ENCODE peak calls at places on chromosome 19, in six cellular contexts. One of them, this sample, is unnamed.

GRCh38 chr19:30226464-30227070 is 145.6 kb upstream of the ZNF536 start:
- DNase-seq in choroid plexus epithelial cell: no peak
- DNase-seq in fibroblast of pulmonary artery: no peak
- DNase-seq in GM23248: peak
- DNase-seq in heart right ventricle: no peak
- DNase-seq in HCT116: no peak
- DNase-seq in this sample: no peak

GRCh38 chr19:38425810-38426466 is at the start of gene RASGRP4:
- DNase-seq in choroid plexus epithelial cell: no peak
- DNase-seq in fibroblast of pulmonary artery: no peak
- DNase-seq in GM23248: no peak
- DNase-seq in heart right ventricle: peak
- DNase-seq in HCT116: no peak
- DNase-seq in this sample: no peak

GRCh38 chr19:18839465-18840287 is 7.9 kb downstream of the UPF1 start:
- DNase-seq in choroid plexus epithelial cell: peak
- DNase-seq in fibroblast of pulmonary artery: no peak
- DNase-seq in GM23248: no peak
- DNase-seq in heart right ventricle: no peak
- DNase-seq in HCT116: no peak
- DNase-seq in this sample: no peak

GRCh38 chr19:9793051-9793591 is 24.6 kb upstream of the ZNF846 start:
- DNase-seq in choroid plexus epithelial cell: peak
- DNase-seq in fibroblast of pulmonary artery: peak
- DNase-seq in GM23248: peak
- DNase-seq in heart right ventricle: peak
- DNase-seq in HCT116: no peak
- DNase-seq in this sample: no peak

GRCh38 chr19:30373593-30373992 is 1.4 kb downstream of the ZNF536 start:
- DNase-seq in choroid plexus epithelial cell: no peak
- DNase-seq in fibroblast of pulmonary artery: no peak
- DNase-seq in GM23248: no peak
- DNase-seq in heart right ventricle: no peak
- DNase-seq in HCT116: no peak
- DNase-seq in this sample: peak

GRCh38 chr19:46068345-46069258 is 27.8 kb upstream of the IGFL4 start:
- DNase-seq in choroid plexus epithelial cell: peak
- DNase-seq in fibroblast of pulmonary artery: peak
- DNase-seq in GM23248: peak
- DNase-seq in heart right ventricle: no peak
- DNase-seq in HCT116: peak
- DNase-seq in this sample: no peak

GRCh38 chr19:46065486-46065885 is 24.7 kb upstream of the IGFL4 start:
- DNase-seq in choroid plexus epithelial cell: peak
- DNase-seq in fibroblast of pulmonary artery: peak
- DNase-seq in GM23248: peak
- DNase-seq in heart right ventricle: no peak
- DNase-seq in HCT116: no peak
- DNase-seq in this sample: no peak

GRCh38 chr19:49997709-49998108 is 27.5 kb downstream of the VRK3 start:
- DNase-seq in choroid plexus epithelial cell: peak
- DNase-seq in fibroblast of pulmonary artery: peak
- DNase-seq in GM23248: peak
- DNase-seq in heart right ventricle: no peak
- DNase-seq in HCT116: peak
- DNase-seq in this sample: no peak

GRCh38 chr19:23241433-23241832 is 8.8 kb downstream of the ZNF724 start:
- DNase-seq in choroid plexus epithelial cell: peak
- DNase-seq in fibroblast of pulmonary artery: no peak
- DNase-seq in GM23248: peak
- DNase-seq in heart right ventricle: no peak
- DNase-seq in HCT116: no peak
- DNase-seq in this sample: no peak

GRCh38 chr19:29567366-29567915 is 38.6 kb upstream of the POP4 start:
- DNase-seq in choroid plexus epithelial cell: no peak
- DNase-seq in fibroblast of pulmonary artery: no peak
- DNase-seq in GM23248: no peak
- DNase-seq in heart right ventricle: no peak
- DNase-seq in HCT116: no peak
- DNase-seq in this sample: no peak

GRCh38 chr19:57686727-57687126 is 5.0 kb downstream of the ZNF551 start:
- DNase-seq in choroid plexus epithelial cell: no peak
- DNase-seq in fibroblast of pulmonary artery: no peak
- DNase-seq in GM23248: no peak
- DNase-seq in heart right ventricle: no peak
- DNase-seq in HCT116: no peak
- DNase-seq in this sample: no peak

GRCh38 chr19:4390862-4391693 is 9.3 kb downstream of the SH3GL1 start:
- DNase-seq in choroid plexus epithelial cell: peak
- DNase-seq in fibroblast of pulmonary artery: no peak
- DNase-seq in GM23248: peak
- DNase-seq in heart right ventricle: no peak
- DNase-seq in HCT116: no peak
- DNase-seq in this sample: no peak
- H3K4me3 ChIP-seq in choroid plexus epithelial cell: no peak
- H3K4me3 ChIP-seq in fibroblast of pulmonary artery: no peak
- H3K4me3 ChIP-seq in GM23248: peak
- H3K4me3 ChIP-seq in heart right ventricle: peak
- H3K4me3 ChIP-seq in HCT116: no peak
- H3K4me3 ChIP-seq in this sample: no peak

DNA sequence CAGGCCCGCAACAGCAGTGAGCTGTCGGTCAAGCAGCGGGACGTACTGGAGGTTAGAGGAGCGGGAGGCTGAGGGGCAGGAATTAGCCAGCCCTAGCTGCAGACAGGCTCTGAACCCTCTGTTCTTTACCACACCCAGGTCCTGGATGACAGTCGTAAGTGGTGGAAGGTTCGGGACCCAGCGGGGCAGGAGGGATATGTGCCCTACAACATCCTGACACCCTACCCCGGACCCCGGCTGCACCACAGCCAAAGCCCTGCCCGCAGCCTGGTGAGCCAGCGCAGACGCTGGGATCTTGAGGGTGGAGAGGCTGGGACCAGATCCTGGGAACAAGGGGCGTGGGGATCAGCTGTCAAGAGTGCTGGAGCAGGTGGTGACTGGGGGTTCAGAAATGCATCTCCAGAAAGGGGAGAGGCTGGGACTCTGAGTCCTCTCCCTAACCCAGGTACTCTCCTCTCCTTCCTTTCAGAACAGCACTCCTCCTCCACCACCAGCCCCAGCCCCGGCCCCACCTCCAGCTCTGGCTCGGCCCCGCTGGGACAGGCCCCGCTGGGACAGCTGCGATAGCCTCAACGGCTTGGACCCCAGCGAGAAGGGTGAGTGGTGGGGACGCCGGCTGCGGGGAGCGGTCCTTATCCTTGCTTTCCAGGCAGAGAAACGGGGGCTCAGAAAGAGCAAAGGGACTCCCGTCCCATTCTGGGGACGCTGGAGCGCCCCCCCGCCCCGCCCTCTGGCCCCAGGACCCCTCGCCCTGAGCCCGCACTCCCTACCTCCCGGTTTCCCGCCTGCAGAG is 10.4 kb downstream of the EPS8L1 start:
- DNase-seq in choroid plexus epithelial cell: no peak
- DNase-seq in fibroblast of pulmonary artery: no peak
- DNase-seq in GM23248: peak
- DNase-seq in heart right ventricle: no peak
- DNase-seq in HCT116: no peak
- DNase-seq in this sample: no peak
- H3K4me3 ChIP-seq in choroid plexus epithelial cell: peak
- H3K4me3 ChIP-seq in fibroblast of pulmonary artery: peak
- H3K4me3 ChIP-seq in GM23248: peak
- H3K4me3 ChIP-seq in heart right ventricle: peak
- H3K4me3 ChIP-seq in HCT116: no peak
- H3K4me3 ChIP-seq in this sample: peak

DNA sequence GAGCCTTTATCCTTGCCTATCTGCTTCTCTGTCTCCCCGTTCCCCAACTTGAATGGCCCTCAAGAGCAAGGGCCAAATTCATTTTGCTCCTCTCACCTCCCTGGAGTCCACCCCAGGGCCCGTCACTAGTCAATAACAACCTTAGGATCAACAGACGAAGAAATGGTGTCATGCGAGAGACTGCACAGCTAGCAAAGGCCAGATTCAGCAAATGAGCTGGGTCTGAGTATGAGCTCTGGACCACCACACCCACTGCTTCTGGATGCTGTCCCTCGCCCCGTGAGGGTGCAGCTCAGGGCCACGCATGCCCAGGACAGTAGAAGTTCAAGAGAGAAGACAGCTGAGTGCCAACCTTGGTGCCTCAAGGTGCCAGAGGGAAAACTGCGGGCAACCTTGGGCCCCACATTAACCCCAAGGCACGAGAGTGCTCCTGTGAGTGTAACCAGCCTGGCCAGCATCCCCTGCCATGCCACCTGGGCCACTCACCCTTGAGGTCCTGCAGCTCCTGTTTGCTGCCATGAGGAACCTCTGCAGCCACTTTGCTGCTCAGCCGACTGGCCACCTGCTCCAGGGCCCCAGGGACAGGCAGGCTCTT is 11.8 kb upstream of the AKAP8L start:
- DNase-seq in choroid plexus epithelial cell: no peak
- DNase-seq in fibroblast of pulmonary artery: no peak
- DNase-seq in GM23248: peak
- DNase-seq in heart right ventricle: no peak
- DNase-seq in HCT116: no peak
- DNase-seq in this sample: no peak
- H3K4me3 ChIP-seq in choroid plexus epithelial cell: peak
- H3K4me3 ChIP-seq in fibroblast of pulmonary artery: peak
- H3K4me3 ChIP-seq in GM23248: peak
- H3K4me3 ChIP-seq in heart right ventricle: peak
- H3K4me3 ChIP-seq in HCT116: peak
- H3K4me3 ChIP-seq in this sample: no peak

DNA sequence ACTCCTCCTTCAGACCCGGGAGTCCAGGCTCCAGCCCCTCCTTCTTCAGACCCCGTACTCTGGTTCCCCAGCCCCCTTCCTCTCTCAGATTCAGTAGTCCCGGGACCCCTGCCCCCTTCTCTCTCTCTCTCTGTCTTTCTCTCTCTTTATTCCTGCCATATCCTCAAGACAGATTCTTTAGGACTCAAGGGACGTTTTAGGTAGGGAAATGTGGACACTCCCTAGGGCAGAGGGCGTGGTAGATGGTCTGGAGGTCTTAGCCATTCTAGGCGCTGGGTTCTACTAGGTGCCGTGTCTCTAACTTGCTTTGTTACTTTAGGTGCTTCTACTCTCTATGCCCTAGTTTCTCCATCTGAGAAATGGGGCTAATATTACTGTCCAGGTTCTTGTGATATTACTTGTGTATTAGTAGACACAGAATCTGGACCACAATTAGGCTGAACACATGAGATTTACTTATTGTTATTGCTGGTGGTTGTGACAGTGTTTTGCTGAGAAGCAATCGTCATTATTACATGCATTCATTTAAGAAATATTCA is 751 bp upstream of the C19orf84 start:
- DNase-seq in choroid plexus epithelial cell: no peak
- DNase-seq in fibroblast of pulmonary artery: no peak
- DNase-seq in GM23248: no peak
- DNase-seq in heart right ventricle: no peak
- DNase-seq in HCT116: no peak
- DNase-seq in this sample: no peak
- H3K4me3 ChIP-seq in choroid plexus epithelial cell: peak
- H3K4me3 ChIP-seq in fibroblast of pulmonary artery: no peak
- H3K4me3 ChIP-seq in GM23248: no peak
- H3K4me3 ChIP-seq in heart right ventricle: no peak
- H3K4me3 ChIP-seq in HCT116: no peak
- H3K4me3 ChIP-seq in this sample: no peak

GRCh38 chr19:32875428-32875827 is 5.9 kb upstream of the SLC7A9 start:
- DNase-seq in choroid plexus epithelial cell: no peak
- DNase-seq in fibroblast of pulmonary artery: no peak
- DNase-seq in GM23248: no peak
- DNase-seq in heart right ventricle: no peak
- DNase-seq in HCT116: no peak
- DNase-seq in this sample: no peak
- H3K4me3 ChIP-seq in choroid plexus epithelial cell: no peak
- H3K4me3 ChIP-seq in fibroblast of pulmonary artery: no peak
- H3K4me3 ChIP-seq in GM23248: no peak
- H3K4me3 ChIP-seq in heart right ventricle: no peak
- H3K4me3 ChIP-seq in HCT116: no peak
- H3K4me3 ChIP-seq in this sample: no peak

DNA sequence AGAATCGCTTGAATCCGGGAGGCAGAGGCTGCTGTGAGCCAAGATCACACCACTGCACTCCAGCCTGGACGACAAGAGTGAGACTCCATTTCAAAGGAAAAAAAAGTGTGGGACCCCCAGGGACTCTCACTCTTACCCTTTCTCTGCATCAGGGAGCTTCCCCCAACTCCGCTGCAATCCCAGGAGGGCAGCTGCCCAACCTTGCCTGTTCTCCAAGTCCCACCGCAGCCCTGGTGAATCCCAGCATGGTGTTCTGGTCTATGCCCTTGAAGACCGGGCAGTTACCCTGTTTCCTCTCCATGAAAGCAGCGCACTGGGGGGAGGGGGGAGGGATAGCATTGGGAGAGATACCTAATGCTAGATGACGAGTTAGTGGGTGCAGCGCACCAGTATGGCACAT is 35.7 kb upstream of the DPRX start:
- DNase-seq in choroid plexus epithelial cell: no peak
- DNase-seq in fibroblast of pulmonary artery: no peak
- DNase-seq in GM23248: no peak
- DNase-seq in heart right ventricle: no peak
- DNase-seq in HCT116: no peak
- DNase-seq in this sample: no peak
- H3K4me3 ChIP-seq in choroid plexus epithelial cell: no peak
- H3K4me3 ChIP-seq in fibroblast of pulmonary artery: no peak
- H3K4me3 ChIP-seq in GM23248: no peak
- H3K4me3 ChIP-seq in heart right ventricle: no peak
- H3K4me3 ChIP-seq in HCT116: no peak
- H3K4me3 ChIP-seq in this sample: no peak

DNA sequence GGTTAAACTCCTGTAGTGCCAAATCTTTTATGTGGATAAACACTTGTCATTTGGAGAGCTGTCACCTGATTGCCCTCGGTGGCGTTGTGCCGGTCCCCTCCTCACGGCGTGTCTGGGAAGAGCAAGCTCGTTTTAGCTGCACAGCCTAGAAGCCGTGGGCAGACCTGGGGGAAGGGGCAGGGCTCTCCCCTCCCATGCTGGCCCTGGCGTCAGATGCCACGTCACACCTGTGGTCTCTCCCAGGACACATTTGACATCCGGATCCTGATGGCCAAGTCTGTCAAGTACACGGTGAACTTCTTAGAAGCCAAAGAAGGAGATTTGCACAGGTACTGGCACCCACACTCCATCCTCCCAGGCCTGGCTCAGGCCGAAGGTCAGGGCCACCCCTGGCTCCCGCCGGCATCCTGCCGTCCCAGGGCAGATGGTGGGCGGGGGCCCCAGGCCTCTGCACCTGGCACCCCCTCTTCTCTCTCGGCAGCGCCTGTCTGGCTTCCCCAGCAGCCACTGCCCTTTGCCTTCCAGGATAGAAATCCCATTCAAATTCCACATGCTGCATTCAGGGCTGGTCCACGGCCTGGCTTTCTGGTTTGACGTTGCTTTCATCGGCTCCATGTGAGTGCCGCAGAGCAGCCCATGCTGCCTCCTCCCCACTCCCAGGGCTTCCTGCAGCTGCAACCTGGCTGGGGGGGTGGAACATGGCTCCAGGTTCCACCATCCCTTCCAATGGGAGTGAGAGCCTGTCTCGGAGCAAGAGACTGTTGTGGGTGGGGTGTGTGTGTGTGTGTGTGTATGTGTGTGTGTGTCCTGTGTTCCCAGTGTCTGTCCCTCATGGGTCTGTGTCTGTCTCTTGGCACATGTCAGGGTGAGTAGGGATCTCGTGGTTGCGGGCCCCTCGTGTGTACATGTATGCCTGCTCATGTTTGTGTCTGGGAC is 8.8 kb downstream of the YIPF2 start:
- DNase-seq in choroid plexus epithelial cell: no peak
- DNase-seq in fibroblast of pulmonary artery: no peak
- DNase-seq in GM23248: no peak
- DNase-seq in heart right ventricle: no peak
- DNase-seq in HCT116: no peak
- DNase-seq in this sample: no peak
- H3K4me3 ChIP-seq in choroid plexus epithelial cell: no peak
- H3K4me3 ChIP-seq in fibroblast of pulmonary artery: no peak
- H3K4me3 ChIP-seq in GM23248: no peak
- H3K4me3 ChIP-seq in heart right ventricle: no peak
- H3K4me3 ChIP-seq in HCT116: no peak
- H3K4me3 ChIP-seq in this sample: no peak

GRCh38 chr19:11458236-11458900 is 22.5 kb downstream of the ELAVL3 start:
- DNase-seq in choroid plexus epithelial cell: no peak
- DNase-seq in fibroblast of pulmonary artery: no peak
- DNase-seq in GM23248: no peak
- DNase-seq in heart right ventricle: no peak
- DNase-seq in HCT116: no peak
- DNase-seq in this sample: no peak
- H3K4me3 ChIP-seq in choroid plexus epithelial cell: no peak
- H3K4me3 ChIP-seq in fibroblast of pulmonary artery: no peak
- H3K4me3 ChIP-seq in GM23248: no peak
- H3K4me3 ChIP-seq in heart right ventricle: no peak
- H3K4me3 ChIP-seq in HCT116: no peak
- H3K4me3 ChIP-seq in this sample: no peak